ENCODE peak calls at places on chromosomes 7 and 10, in ten cellular contexts. E is aorta; K is GM23248; S is fibroblast of pulmonary artery; J is CD8-positive, alpha-beta memory T cell; R is foreskin fibroblast; I is IMR-90; B is cardiac muscle cell; T is AG10803; V is Peyer's patch. Y is an unnamed sample.

GRCh38 chr10:15725603-15726002 is 5.9 kb upstream of the ITGA8 start:
- DNase-seq in E (no peak), S (peak), K (peak), B (peak), J (no peak), V (no peak), I (peak), R (peak), T (peak), Y (peak)

GRCh38 chr10:98391065-98391464 is 23.9 kb downstream of the PYROXD2 start:
- DNase-seq in S (no peak), T (no peak), E (no peak), I (no peak), K (no peak), J (peak), B (peak), R (no peak), V (no peak), Y (no peak)

GRCh38 chr7:48512892-48513291 is 341.6 kb downstream of the ABCA13 start:
- DNase-seq in S (no peak), B (no peak), J (no peak), I (no peak), R (no peak), V (no peak), E (no peak), T (no peak), K (no peak), Y (no peak)

GRCh38 chr10:90930070-90930837 is 9.4 kb upstream of the ANKRD1 start:
- DNase-seq in R (peak), T (peak), B (peak), K (peak), E (no peak), S (peak), V (no peak), I (peak), J (no peak), Y (peak)

GRCh38 chr7:77359599-77359998 is 56.5 kb downstream of the GSAP start:
- DNase-seq in S (no peak), I (no peak), T (no peak), K (no peak), E (no peak), B (no peak), R (no peak), V (no peak), J (no peak), Y (no peak)

GRCh38 chr7:138835087-138835486 is 37.1 kb upstream of the ATP6V0A4 start:
- DNase-seq in T (no peak), I (no peak), J (no peak), E (no peak), B (no peak), V (no peak), R (no peak), S (no peak), K (no peak), Y (no peak)

GRCh38 chr7:29319719-29320521 is 125.3 kb downstream of the CHN2 start:
- DNase-seq in R (peak), J (no peak), V (no peak), B (no peak), T (peak), I (no peak), S (no peak), K (peak), E (no peak), Y (no peak)

GRCh38 chr7:100544949-100545635 is 6.1 kb downstream of the AGFG2 start:
- DNase-seq in B (peak), K (peak), I (peak), R (peak), E (no peak), V (no peak), J (no peak), S (peak), T (no peak), Y (peak)

GRCh38 chr10:79044036-79044664 is 24.6 kb upstream of the ZMIZ1 start:
- DNase-seq in I (no peak), E (peak), B (no peak), T (no peak), K (no peak), V (no peak), S (no peak), J (peak), R (no peak), Y (no peak)

GRCh38 chr7:3494890-3495289 is 193.8 kb downstream of the SDK1 start:
- DNase-seq in K (no peak), R (no peak), J (no peak), E (no peak), B (no peak), T (no peak), I (no peak), V (no peak), S (no peak), Y (no peak)

GRCh38 chr10:132655735-132656134 is 118.1 kb downstream of the INPP5A start:
- DNase-seq in T (no peak), V (no peak), K (no peak), B (no peak), E (peak), S (no peak), J (no peak), R (no peak), I (no peak), Y (no peak)

GRCh38 chr7:117757440-117757839 is 115.8 kb downstream of the CTTNBP2 start:
- DNase-seq in V (no peak), S (no peak), E (no peak), T (no peak), J (no peak), B (no peak), K (no peak), I (no peak), R (no peak), Y (no peak)

GRCh38 chr7:50827281-50827680 is 44.6 kb upstream of the GRB10 start:
- DNase-seq in R (no peak), S (no peak), V (no peak), J (no peak), B (no peak), T (no peak), E (no peak), K (no peak), I (no peak), Y (no peak)

GRCh38 chr10:36345770-36346169 is 703.7 kb upstream of the FZD8 start:
- DNase-seq in I (peak), R (peak), J (no peak), S (peak), T (peak), E (no peak), B (peak), K (peak), V (no peak), Y (peak)

GRCh38 chr10:31942892-31943291 is 14.3 kb upstream of the ARHGAP12 start:
- DNase-seq in V (no peak), R (no peak), E (no peak), J (no peak), B (no peak), T (no peak), S (no peak), I (no peak), K (no peak), Y (peak)

GRCh38 chr7:39357648-39358047 is 208.6 kb upstream of the YAE1 start:
- DNase-seq in R (no peak), E (no peak), J (no peak), K (no peak), T (no peak), I (no peak), B (no peak), S (no peak), V (no peak), Y (no peak)

GRCh38 chr10:90179696-90180407 is 478.5 kb downstream of the KIF20B start:
- DNase-seq in V (no peak), J (no peak), I (peak), E (no peak), S (peak), K (peak), B (peak), R (peak), T (peak), Y (peak)

GRCh38 chr10:86317949-86318725 is 48.5 kb downstream of the GRID1 start:
- DNase-seq in S (no peak), B (no peak), R (no peak), I (no peak), V (no peak), E (no peak), J (peak), K (no peak), T (no peak), Y (no peak)

GRCh38 chr7:102040569-102040968 is 223.1 kb downstream of the CUX1 start:
- DNase-seq in J (no peak), T (no peak), K (no peak), B (no peak), I (no peak), V (no peak), R (no peak), S (no peak), E (no peak), Y (no peak)

GRCh38 chr10:58424176-58424575 is 39.0 kb downstream of the TFAM start:
- DNase-seq in B (peak), V (no peak), J (no peak), T (peak), E (no peak), K (peak), R (no peak), S (peak), I (peak), Y (peak)

GRCh38 chr10:70518695-70519094 is 40.1 kb downstream of the PALD1 start:
- DNase-seq in V (no peak), I (peak), S (peak), R (peak), T (no peak), J (no peak), B (no peak), K (peak), E (no peak), Y (peak)

GRCh38 chr10:94344522-94345122 is 18.1 kb downstream of the NOC3L start:
- DNase-seq in I (no peak), E (no peak), B (no peak), K (no peak), V (no peak), J (no peak), T (no peak), S (no peak), R (no peak), Y (no peak)
- H3K4me3 ChIP-seq in I (no peak), E (no peak), B (no peak), K (no peak), V (no peak), J (no peak), T (no peak), S (no peak), R (no peak), Y (no peak)

GRCh38 chr7:95690367-95690947 is 81.9 kb upstream of the DYNC1I1 start:
- DNase-seq in I (peak), B (peak), E (no peak), S (peak), V (no peak), J (no peak), K (peak), R (peak), T (peak), Y (peak)
- H3K4me3 ChIP-seq in I (no peak), B (peak), E (no peak), S (no peak), V (no peak), J (no peak), K (peak), R (no peak), T (no peak), Y (no peak)

GRCh38 chr7:30754315-30754877 is 2.5 kb downstream of the INMT start:
- DNase-seq in V (no peak), R (no peak), T (no peak), J (no peak), B (no peak), I (no peak), S (no peak), E (no peak), K (no peak), Y (no peak)
- H3K4me3 ChIP-seq in V (no peak), R (no peak), T (no peak), J (no peak), B (no peak), I (no peak), S (no peak), E (no peak), K (no peak), Y (no peak)

GRCh38 chr7:151246161-151247015 is 2.1 kb downstream of the SMARCD3 start:
- DNase-seq in K (peak), R (peak), T (no peak), V (no peak), E (no peak), I (no peak), S (no peak), J (no peak), B (no peak), Y (peak)

GRCh38 chr7:151245360-151246160 is 2.9 kb downstream of the SMARCD3 start:
- DNase-seq in I (no peak), V (peak), R (peak), T (no peak), S (no peak), J (peak), B (no peak), E (peak), K (peak), Y (no peak)

GRCh38 chr7:151243411-151244155 is 4.9 kb downstream of the SMARCD3 start:
- DNase-seq in S (no peak), R (no peak), E (peak), J (peak), I (no peak), V (peak), B (no peak), K (no peak), T (no peak), Y (no peak)

GRCh38 chr7:151244156-151244870 is 4.2 kb downstream of the SMARCD3 start:
- DNase-seq in V (peak), B (peak), E (peak), I (peak), R (peak), S (peak), T (peak), K (peak), J (peak), Y (peak)

DNA sequence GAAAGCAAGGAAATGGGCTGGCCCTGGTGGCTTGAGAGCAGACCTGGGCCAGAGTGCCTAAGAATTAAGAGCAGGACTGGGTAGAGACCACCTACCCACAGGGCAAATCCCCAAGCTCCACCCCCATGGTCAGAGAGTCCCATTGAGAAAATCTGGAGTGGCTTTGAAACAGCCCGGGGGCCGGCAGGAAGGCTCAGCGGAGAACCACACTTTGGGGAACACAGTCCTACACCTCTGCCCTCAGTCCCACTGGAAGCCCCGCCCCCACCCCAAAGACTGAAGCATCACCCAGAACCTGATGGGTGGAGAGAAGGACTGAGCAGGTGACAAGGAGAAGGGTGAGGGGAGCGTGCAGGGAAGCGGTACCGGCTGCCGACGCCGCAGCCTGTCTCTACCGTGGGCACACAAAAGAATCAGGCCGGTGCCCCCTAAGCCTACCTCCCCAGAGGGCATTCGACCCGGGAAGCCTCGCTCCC is 3.6 kb downstream of the SMARCD3 start:
- DNase-seq in R (no peak), I (no peak), J (no peak), V (no peak), B (no peak), T (no peak), K (no peak), E (no peak), S (no peak), Y (no peak)
- H3K4me3 ChIP-seq in R (peak), I (no peak), J (no peak), V (peak), B (peak), T (peak), K (peak), E (peak), S (peak), Y (peak)

DNA sequence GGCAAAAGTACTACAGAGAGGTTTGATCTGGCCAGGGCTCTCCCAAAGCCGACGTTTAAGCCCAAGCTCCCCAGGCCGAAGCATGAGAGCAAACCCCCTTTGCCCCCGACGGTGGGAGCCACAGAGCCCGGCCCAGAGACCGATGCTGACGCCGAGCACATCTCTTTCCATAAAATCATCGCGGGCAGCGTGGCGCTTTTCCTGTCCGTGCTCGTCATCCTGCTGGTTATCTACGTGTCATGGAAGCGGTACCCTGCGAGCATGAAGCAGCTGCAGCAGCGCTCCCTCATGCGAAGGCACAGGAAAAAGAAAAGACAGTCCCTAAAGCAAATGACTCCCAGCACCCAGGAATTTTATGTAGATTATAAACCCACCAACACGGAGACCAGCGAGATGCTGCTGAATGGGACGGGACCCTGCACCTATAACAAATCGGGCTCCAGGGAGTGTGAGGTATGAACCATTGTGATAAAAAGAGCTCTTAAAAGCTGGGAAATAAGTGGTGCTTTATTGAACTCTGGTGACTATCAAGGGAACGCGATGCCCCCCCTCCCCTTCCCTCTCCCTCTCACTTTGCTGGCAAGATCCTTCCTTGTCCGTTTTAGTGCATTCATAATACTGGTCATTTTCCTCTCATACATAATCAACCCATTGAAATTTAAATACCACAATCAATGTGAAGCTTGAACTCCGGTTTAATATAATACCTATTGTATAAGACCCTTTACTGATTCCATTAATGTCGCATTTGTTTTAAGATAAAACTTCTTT is 2.3 kb downstream of the LRRTM3 start:
- DNase-seq in K (peak), I (peak), T (peak), R (peak), S (peak), E (peak), V (no peak), B (peak), J (no peak), Y (peak)
- H3K4me3 ChIP-seq in K (no peak), I (no peak), T (no peak), R (no peak), S (no peak), E (no peak), V (no peak), B (peak), J (no peak), Y (no peak)

GRCh38 chr10:10791869-10792268 is 225.8 kb upstream of the CELF2 start:
- DNase-seq in J (no peak), V (no peak), B (no peak), K (no peak), S (no peak), T (no peak), E (no peak), R (no peak), I (no peak), Y (no peak)
- H3K4me3 ChIP-seq in J (no peak), V (no peak), B (no peak), K (no peak), S (no peak), T (no peak), E (no peak), R (no peak), I (no peak), Y (no peak)

GRCh38 chr10:102115775-102116174 is 4.4 kb downstream of the LDB1 start:
- DNase-seq in I (peak), S (no peak), K (peak), T (peak), B (peak), J (no peak), E (no peak), V (no peak), R (peak), Y (no peak)
- H3K4me3 ChIP-seq in I (no peak), S (peak), K (peak), T (peak), B (no peak), J (peak), E (no peak), V (peak), R (peak), Y (peak)

GRCh38 chr10:62831346-62831745 is 15.2 kb upstream of the EGR2 start:
- DNase-seq in I (peak), K (peak), B (peak), V (no peak), R (peak), S (peak), T (peak), J (no peak), E (no peak), Y (peak)
- H3K4me3 ChIP-seq in I (no peak), K (no peak), B (no peak), V (no peak), R (no peak), S (no peak), T (no peak), J (no peak), E (no peak), Y (no peak)

DNA sequence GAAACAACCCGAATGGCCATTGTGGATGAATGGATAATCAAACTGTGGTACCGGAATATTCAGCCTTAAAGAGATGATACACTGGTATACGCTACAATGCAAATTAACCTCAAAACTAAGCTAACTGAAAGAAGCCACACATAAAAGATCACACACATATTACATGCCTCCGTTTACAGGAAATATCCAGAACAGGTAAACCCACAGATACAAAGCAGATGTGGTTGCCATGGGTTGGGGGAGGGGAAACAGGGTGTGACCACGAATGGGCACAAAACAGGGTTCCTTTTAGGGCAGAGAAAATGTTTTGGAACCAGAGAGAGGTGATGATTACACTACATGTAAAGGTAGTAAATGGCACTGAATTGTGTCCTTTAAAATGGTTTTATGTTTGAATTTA is 16.6 kb downstream of the ESYT2 start:
- DNase-seq in J (peak), V (peak), E (no peak), B (no peak), I (no peak), R (no peak), K (no peak), S (no peak), T (no peak), Y (no peak)
- H3K4me3 ChIP-seq in J (peak), V (no peak), E (no peak), B (no peak), I (no peak), R (no peak), K (no peak), S (no peak), T (no peak), Y (no peak)